ENCODE peak calls at places on chromosomes 16 and 17, in four cellular contexts. K is PC-3, M is K562, G is GM23338. H is an unnamed sample.

GRCh38 chr16:84594725-84595038 is 23.2 kb downstream of the COTL1 start:
- DNase-seq in K (no peak), M (no peak), G (peak; percentile 55), H (no peak)

GRCh38 chr16:3754772-3755171 is 37.4 kb upstream of the TRAP1 start:
- DNase-seq in K (no peak), M (no peak), G (no peak), H (no peak)

GRCh38 chr16:84022641-84023040 is 20.0 kb downstream of the SLC38A8 start:
- DNase-seq in K (no peak), M (no peak), G (no peak), H (no peak)

GRCh38 chr16:90019201-90019542 is at the start of gene DBNDD1:
- DNase-seq in K (no peak), M (no peak), G (no peak), H (no peak)

GRCh38 chr16:19698480-19699465 is 19.3 kb downstream of the KNOP1 start:
- DNase-seq in K (no peak), M (no peak), G (no peak), H (no peak)

GRCh38 chr16:57427824-57428223 is 19.4 kb downstream of the CIAPIN1 start:
- DNase-seq in K (no peak), M (no peak), G (no peak), H (no peak)

GRCh38 chr17:81868674-81869220 is 2.4 kb downstream of the ARHGDIA start:
- DNase-seq in K (peak; percentile 86), M (peak; percentile 61), G (peak; percentile 36), H (no peak)

GRCh38 chr16:14004031-14004718 is 66.9 kb upstream of the MRTFB start:
- DNase-seq in K (no peak), M (no peak), G (no peak), H (no peak)

GRCh38 chr16:578232-578869 is 8.6 kb downstream of the PIGQ start:
- DNase-seq in K (no peak), M (no peak), G (no peak), H (no peak)

GRCh38 chr16:85210423-85211169 is 98.3 kb upstream of the CIBAR2 start:
- DNase-seq in K (peak; percentile 32), M (no peak), G (no peak), H (no peak)

GRCh38 chr17:68255731-68256538 is 8.1 kb downstream of the AMZ2 start:
- DNase-seq in K (no peak), M (no peak), G (no peak), H (no peak)

GRCh38 chr17:83195330-83196087 is 116.1 kb downstream of the METRNL start:
- DNase-seq in K (no peak), M (peak; percentile 41), G (no peak), H (no peak)

GRCh38 chr16:56140645-56141044 is 50.6 kb upstream of the GNAO1 start:
- DNase-seq in K (no peak), M (no peak), G (no peak), H (no peak)

GRCh38 chr17:15399443-15399842 is 58.0 kb upstream of the TEKT3 start:
- DNase-seq in K (no peak), M (no peak), G (no peak), H (no peak)

GRCh38 chr17:48632579-48633265 is 6.6 kb upstream of the HOXB9 start:
- DNase-seq in K (no peak), M (no peak), G (peak; percentile 11), H (no peak)
- TF ChIP-seq EZH2 in K (no peak), M (no peak), G (peak; percentile 93), H (no peak)

GRCh38 chr17:66301418-66301863 is 972 bp upstream of the PRKCA start:
- DNase-seq in K (no peak), M (no peak), G (peak; percentile 21), H (no peak)

GRCh38 chr17:66299721-66300120 is 2.7 kb upstream of the PRKCA start:
- DNase-seq in K (no peak), M (no peak), G (no peak), H (no peak)

GRCh38 chr17:66300956-66301355 is 1.5 kb upstream of the PRKCA start:
- DNase-seq in K (no peak), M (no peak), G (no peak), H (no peak)

GRCh38 chr17:66292351-66292750 is 10.1 kb upstream of the PRKCA start:
- DNase-seq in K (no peak), M (no peak), G (no peak), H (no peak)

DNA sequence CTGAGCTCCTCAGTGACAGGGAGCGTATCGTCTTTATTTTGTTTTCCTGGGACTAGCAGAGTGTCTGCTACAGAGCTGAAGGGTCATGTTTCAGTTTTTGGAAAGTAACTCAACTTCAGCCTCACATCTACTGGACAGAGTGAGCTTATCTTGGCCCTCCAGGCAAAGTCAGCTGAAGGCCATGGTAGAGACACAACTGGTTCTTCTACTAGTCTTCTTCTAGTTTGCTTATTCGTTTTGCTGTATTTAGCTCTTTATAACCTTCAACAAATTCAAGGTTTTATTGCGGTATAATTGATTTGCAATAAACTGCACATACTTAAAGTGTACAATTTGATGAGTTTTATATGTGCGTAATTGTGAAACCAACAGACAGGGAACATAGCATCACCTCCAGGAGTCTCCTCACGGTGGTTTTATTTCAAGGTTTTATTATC is 6.1 kb upstream of the PRKCA start:
- DNase-seq in K (no peak), M (no peak), G (no peak), H (no peak)
- H3K27ac ChIP-seq in K (no peak overlapping the region), M (peak overlapping the region; percentile 49), G (no peak overlapping the region), H (no peak overlapping the region)

GRCh38 chr17:27771576-27771975 is 28.8 kb downstream of the NOS2 start:
- DNase-seq in K (no peak), M (no peak), G (no peak), H (no peak)
- TF ChIP-seq CTCF in K (no peak), M (no peak), G (no peak), H (no peak)

GRCh38 chr17:41666708-41667279 is 21.9 kb upstream of the EIF1 start:
- DNase-seq in K (peak; percentile 75), M (peak; percentile 84), G (peak; percentile 91), H (peak; percentile 65)
- TF ChIP-seq EZH2 in K (no peak), M (no peak), G (no peak), H (no peak)

GRCh38 chr17:78040561-78041400 is 82.3 kb downstream of the TNRC6C start:
- DNase-seq in K (peak; percentile 80), M (no peak), G (peak; percentile 27), H (peak; percentile 81)

GRCh38 chr17:78044280-78044835 is 84.2 kb downstream of the TMC6 start:
- DNase-seq in K (peak; percentile 48), M (no peak), G (no peak), H (peak; percentile 18)

GRCh38 chr17:78041401-78042179 is 83.1 kb downstream of the TNRC6C start:
- DNase-seq in K (peak; percentile 30), M (no peak), G (no peak), H (peak; percentile 36)

GRCh38 chr17:78042542-78042941 is 84.0 kb downstream of the TNRC6C start:
- DNase-seq in K (no peak), M (no peak), G (no peak), H (no peak)

DNA sequence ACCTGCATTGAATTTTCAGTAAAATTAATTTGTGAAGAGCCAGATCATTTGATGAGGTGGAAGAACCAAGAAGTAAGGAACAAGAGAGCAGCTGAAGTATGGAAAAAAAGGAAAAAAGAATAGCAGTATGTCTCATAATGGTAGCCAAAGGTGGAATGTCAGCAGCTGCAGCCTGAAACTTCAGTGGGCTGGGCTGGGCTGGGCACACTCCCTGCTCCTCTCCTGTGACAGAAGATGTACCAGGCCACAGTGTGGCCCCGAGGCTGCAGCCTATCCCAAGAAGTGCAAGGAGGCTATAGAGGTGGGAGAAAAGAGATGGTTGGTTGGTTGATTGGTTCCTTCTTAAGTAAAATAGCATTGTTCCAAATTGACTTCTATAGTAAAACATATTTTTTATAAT is 84.5 kb downstream of the TNRC6C start:
- DNase-seq in K (no peak), M (no peak), G (no peak), H (no peak)
- H3K27ac ChIP-seq in K (no peak overlapping the region), M (no peak overlapping the region), G (no peak overlapping the region), H (no peak overlapping the region)

DNA sequence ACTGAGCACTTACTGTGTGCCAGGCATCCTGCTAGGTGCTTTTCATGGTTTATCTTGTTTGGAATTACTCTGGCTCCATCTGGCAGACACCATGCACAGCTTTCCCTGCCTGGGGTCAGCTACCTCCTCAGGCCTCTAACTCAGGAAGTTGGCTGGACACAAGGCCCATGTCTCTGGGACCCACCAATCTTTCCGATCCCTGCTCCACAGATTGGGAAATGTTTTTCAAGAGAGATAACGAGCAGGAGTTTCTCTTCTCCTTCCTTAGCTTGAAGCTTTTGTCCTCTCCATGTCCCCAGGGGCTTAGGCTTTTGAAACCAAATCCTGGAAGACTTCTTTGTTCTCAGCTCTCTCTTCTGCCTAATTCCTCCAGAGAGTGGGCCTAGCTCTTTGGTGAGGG is 11.5 kb upstream of the ELAC2 start:
- DNase-seq in K (no peak), M (no peak), G (no peak), H (no peak)
- TF ChIP-seq CTCF in K (no peak), M (no peak), G (no peak), H (no peak)

GRCh38 chr16:71425746-71426068 is 16.1 kb downstream of the TLE7 start:
- DNase-seq in K (no peak), M (no peak), G (no peak), H (no peak)
- TF ChIP-seq EZH2 in K (no peak), M (no peak), G (no peak), H (peak; percentile 26)